ENCODE peak calls at places on chromosomes 7 and 10, in seven cellular contexts. F is neural progenitor cell; Y is cardiac muscle cell; I is right atrium auricular region; M is AG04450; Z is CD4-positive, alpha-beta T cell; K is fibroblast of lung. E is an unnamed sample.

GRCh38 chr7:157753713-157754415 is 417.1 kb downstream of the DNAJB6 start:
- DNase-seq in F (no peak), Y (no peak), I (no peak), M (no peak), Z (no peak), K (no peak), E (no peak)

GRCh38 chr7:131250331-131250730 is 77.3 kb upstream of the MKLN1 start:
- DNase-seq in F (peak), Y (no peak), I (no peak), M (no peak), Z (no peak), K (peak), E (no peak)

GRCh38 chr7:6403907-6404306 is 43.8 kb downstream of the DAGLB start:
- DNase-seq in F (no peak), Y (no peak), I (no peak), M (no peak), Z (no peak), K (no peak), E (no peak)

GRCh38 chr10:3090914-3091313 is 23.6 kb downstream of the PFKP start:
- DNase-seq in F (peak), Y (peak), I (no peak), M (no peak), Z (no peak), K (peak), E (no peak)

GRCh38 chr7:30684351-30684750 is 2.1 kb upstream of the CRHR2 start:
- DNase-seq in F (peak), Y (no peak), I (no peak), M (no peak), Z (no peak), K (no peak), E (no peak)

GRCh38 chr7:67371429-67372305 is 375.0 kb downstream of the TYW1 start:
- DNase-seq in F (peak), Y (peak), I (no peak), M (peak), Z (peak), K (peak), E (no peak)

GRCh38 chr10:2111936-2112335 is 374.6 kb upstream of the ADARB2 start:
- DNase-seq in F (no peak), Y (no peak), I (no peak), M (no peak), Z (no peak), K (peak), E (no peak)

GRCh38 chr7:16509829-16510228 is 16.8 kb upstream of the LRRC72 start:
- DNase-seq in F (no peak), Y (no peak), I (no peak), M (no peak), Z (no peak), K (no peak), E (no peak)

GRCh38 chr7:151716339-151716722 is 160.6 kb downstream of the PRKAG2 start:
- DNase-seq in F (no peak), Y (no peak), I (no peak), M (no peak), Z (no peak), K (no peak), E (no peak)

GRCh38 chr7:120273476-120273975 is 551 bp downstream of the KCND2 start:
- DNase-seq in F (peak), Y (peak), I (no peak), M (no peak), Z (no peak), K (peak), E (no peak)

GRCh38 chr10:28580825-28581224 is 47.9 kb downstream of the WAC start:
- DNase-seq in F (no peak), Y (no peak), I (no peak), M (no peak), Z (no peak), K (no peak), E (no peak)

GRCh38 chr10:12350167-12350872 is 973 bp downstream of the CAMK1D start:
- DNase-seq in F (peak), Y (peak), I (no peak), M (no peak), Z (peak), K (peak), E (peak)

GRCh38 chr10:80268266-80268665 is 21.2 kb downstream of the MAT1A start:
- DNase-seq in F (no peak), Y (no peak), I (no peak), M (no peak), Z (no peak), K (no peak), E (no peak)

GRCh38 chr10:47183726-47184084 is 116.3 kb upstream of the GDF10 start:
- DNase-seq in F (no peak), Y (peak), I (peak), M (no peak), Z (no peak), K (no peak), E (no peak)

GRCh38 chr10:6174201-6174874 is 28.4 kb upstream of the PFKFB3 start:
- DNase-seq in F (no peak), Y (no peak), I (no peak), M (no peak), Z (no peak), K (no peak), E (no peak)

GRCh38 chr10:7708832-7709231 is 5.7 kb downstream of the ITIH2 start:
- DNase-seq in F (no peak), Y (no peak), I (no peak), M (no peak), Z (no peak), K (no peak), E (no peak)

GRCh38 chr10:69684020-69684980 is 54.3 kb downstream of the FAM241B start:
- DNase-seq in F (no peak), Y (peak), I (peak), M (no peak), Z (no peak), K (peak), E (no peak)

GRCh38 chr10:8272794-8273425 is 218.4 kb downstream of the GATA3 start:
- DNase-seq in F (no peak), Y (peak), I (no peak), M (no peak), Z (no peak), K (no peak), E (no peak)

GRCh38 chr7:48074231-48074654 is 14.8 kb upstream of the UPP1 start:
- DNase-seq in F (no peak), Y (no peak), I (no peak), M (no peak), Z (no peak), K (peak), E (no peak)

GRCh38 chr7:70052691-70053090 is 454.4 kb downstream of the AUTS2 start:
- DNase-seq in F (no peak), Y (peak), I (no peak), M (no peak), Z (no peak), K (peak), E (no peak)

GRCh38 chr7:75931676-75932075 is 16.7 kb downstream of the POR start:
- DNase-seq in F (no peak), Y (no peak), I (no peak), M (no peak), Z (no peak), K (peak), E (no peak)

GRCh38 chr10:86914734-86915133 is 42.7 kb downstream of the MMRN2 start:
- DNase-seq in F (no peak), Y (no peak), I (no peak), M (no peak), Z (no peak), K (no peak), E (no peak)

GRCh38 chr10:91163269-91163708 is 57.2 kb upstream of the PCGF5 start:
- DNase-seq in F (peak), Y (peak), I (no peak), M (no peak), Z (peak), K (peak), E (peak)

GRCh38 chr7:112571852-112572607 is 91.2 kb downstream of the LSMEM1 start:
- DNase-seq in F (peak), Y (no peak), I (no peak), M (no peak), Z (no peak), K (no peak), E (no peak)

GRCh38 chr10:91598211-91598981 is 34.5 kb downstream of the PPP1R3C start:
- DNase-seq in F (no peak), Y (peak), I (no peak), M (no peak), Z (no peak), K (peak), E (no peak)

GRCh38 chr10:50552308-50552707 is 71.4 kb downstream of the SGMS1 start:
- DNase-seq in F (no peak), Y (peak), I (no peak), M (peak), Z (no peak), K (peak), E (no peak)

GRCh38 chr10:115558252-115558651 is 465.1 kb downstream of the ATRNL1 start:
- DNase-seq in F (peak), Y (no peak), I (no peak), M (no peak), Z (no peak), K (no peak), E (no peak)

GRCh38 chr10:72176701-72177100 is 39.1 kb upstream of the ANAPC16 start:
- DNase-seq in F (no peak), Y (no peak), I (no peak), M (no peak), Z (no peak), K (no peak), E (no peak)

GRCh38 chr10:112140110-112140755 is 43.3 kb downstream of the GPAM start:
- DNase-seq in F (peak), Y (peak), I (peak), M (peak), Z (peak), K (peak), E (no peak)

GRCh38 chr10:129676014-129676413 is 209.0 kb downstream of the MGMT start:
- DNase-seq in F (no peak), Y (no peak), I (no peak), M (no peak), Z (no peak), K (no peak), E (no peak)

GRCh38 chr7:103499976-103500375 is 54.0 kb upstream of the SLC26A5 start:
- DNase-seq in F (no peak), Y (no peak), I (no peak), M (no peak), Z (no peak), K (no peak), E (no peak)

DNA sequence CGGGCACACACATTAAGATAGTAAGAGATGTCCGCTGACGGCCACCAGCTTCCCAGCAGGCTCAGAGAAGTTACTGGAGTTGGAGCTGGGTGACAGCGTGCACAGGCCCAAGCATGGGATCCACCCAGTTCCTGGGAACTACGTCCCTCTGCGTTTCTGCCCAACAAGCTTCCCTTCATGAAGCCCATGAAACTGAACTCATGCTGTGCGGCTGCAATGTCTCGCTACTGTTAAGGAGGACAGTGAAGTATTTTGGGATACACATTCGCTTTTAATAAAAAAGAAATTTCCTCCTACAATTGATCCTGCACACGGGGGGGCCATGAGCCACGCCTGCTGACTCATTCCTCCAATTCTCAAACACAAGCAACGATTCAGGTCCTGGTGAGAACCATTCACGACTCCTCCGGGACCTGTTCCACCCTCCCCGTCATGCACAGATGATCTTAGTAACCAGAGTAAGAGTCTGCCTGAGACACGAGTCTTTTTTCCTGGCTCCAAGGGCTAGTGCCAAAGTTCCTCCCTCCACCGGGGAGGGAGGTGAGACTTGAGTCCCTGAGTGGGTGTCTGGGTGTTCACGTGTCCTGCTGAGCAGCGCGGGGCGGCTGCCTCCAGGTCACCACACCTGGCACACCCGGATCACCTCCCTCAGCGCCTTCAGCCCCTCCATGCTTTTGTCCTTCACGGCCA is 2.6 kb downstream of the PSMG3 start:
- DNase-seq in F (no peak), Y (no peak), I (no peak), M (no peak), Z (no peak), K (peak), E (no peak)
- TF ChIP-seq CTCF in F (no peak), Y (no peak), I (no peak), M (no peak), Z (no peak), K (no peak), E (no peak)

GRCh38 chr10:21993360-21994001 is 10.0 kb downstream of the DNAJC1 start:
- DNase-seq in F (no peak), Y (peak), I (no peak), M (no peak), Z (no peak), K (no peak), E (no peak)
- H3K27ac ChIP-seq in F (no peak), Y (no peak), I (no peak), M (no peak), Z (no peak), K (no peak), E (no peak)

GRCh38 chr10:44513592-44513991 is 128.7 kb upstream of the CXCL12 start:
- DNase-seq in F (no peak), Y (peak), I (no peak), M (no peak), Z (no peak), K (peak), E (no peak)
- TF ChIP-seq CTCF in F (no peak), Y (peak), I (no peak), M (peak), Z (no peak), K (no peak), E (no peak)

GRCh38 chr7:121371367-121371766 is 24.7 kb downstream of the FAM3C start:
- DNase-seq in F (no peak), Y (no peak), I (no peak), M (no peak), Z (no peak), K (no peak), E (no peak)

GRCh38 chr7:121369462-121369861 is 26.6 kb downstream of the FAM3C start:
- DNase-seq in F (no peak), Y (peak), I (no peak), M (no peak), Z (no peak), K (peak), E (no peak)

GRCh38 chr7:121372376-121373024 is 23.6 kb downstream of the FAM3C start:
- DNase-seq in F (no peak), Y (peak), I (no peak), M (no peak), Z (no peak), K (peak), E (no peak)

DNA sequence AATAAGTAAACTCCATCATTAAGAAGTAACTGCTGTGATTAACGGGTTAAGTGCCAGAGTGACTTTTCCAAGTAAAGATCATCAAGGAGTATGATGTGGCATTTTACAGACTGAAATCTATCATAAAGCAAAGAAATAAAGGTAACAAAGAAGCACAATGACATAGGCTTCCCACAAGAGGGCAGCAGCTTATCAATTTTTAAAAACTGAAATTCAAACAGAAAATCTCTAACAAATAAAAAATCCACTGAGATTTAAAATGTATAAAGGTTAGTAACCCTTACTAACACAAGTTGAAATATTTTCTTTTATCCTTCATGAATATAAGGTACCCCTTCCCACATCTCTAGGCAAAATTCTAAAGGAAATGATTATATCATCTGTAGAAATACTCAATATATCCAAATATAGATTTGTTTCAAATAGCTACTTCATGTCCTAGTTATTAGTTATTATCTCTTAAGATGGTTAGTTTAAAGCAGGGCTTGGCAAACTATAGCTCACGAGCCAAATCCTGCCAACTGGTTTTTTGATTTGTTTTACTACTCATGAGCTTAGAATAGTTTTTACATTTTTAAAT is 29.2 kb downstream of the FAM3C start:
- DNase-seq in F (peak), Y (peak), I (no peak), M (peak), Z (no peak), K (peak), E (no peak)
- H3K27ac ChIP-seq in F (no peak), Y (no peak), I (no peak), M (no peak), Z (no peak), K (no peak), E (no peak)

GRCh38 chr7:39609462-39610149 is 13.8 kb upstream of the RALA start:
- DNase-seq in F (peak), Y (no peak), I (no peak), M (no peak), Z (no peak), K (no peak), E (no peak)
- TF ChIP-seq CTCF in F (peak), Y (peak), I (no peak), M (peak), Z (no peak), K (no peak), E (no peak)

GRCh38 chr7:44238116-44238695 is 37.4 kb downstream of the YKT6 start:
- DNase-seq in F (no peak), Y (no peak), I (no peak), M (no peak), Z (no peak), K (no peak), E (no peak)

GRCh38 chr7:44237696-44238095 is 36.9 kb downstream of the YKT6 start:
- DNase-seq in F (no peak), Y (no peak), I (no peak), M (no peak), Z (no peak), K (no peak), E (no peak)

GRCh38 chr7:44232900-44233715 is 32.3 kb downstream of the YKT6 start:
- DNase-seq in F (no peak), Y (no peak), I (no peak), M (no peak), Z (no peak), K (no peak), E (no peak)

GRCh38 chr7:44235066-44235465 is 34.3 kb downstream of the YKT6 start:
- DNase-seq in F (no peak), Y (no peak), I (no peak), M (no peak), Z (no peak), K (no peak), E (no peak)

GRCh38 chr7:44235582-44236332 is 35.0 kb downstream of the YKT6 start:
- DNase-seq in F (no peak), Y (no peak), I (no peak), M (no peak), Z (no peak), K (no peak), E (no peak)
- H3K27ac ChIP-seq in F (no peak), Y (no peak), I (no peak), M (no peak), Z (no peak), K (no peak), E (no peak)

GRCh38 chr7:86914468-86915054 is 144.9 kb downstream of the ELAPOR2 start:
- DNase-seq in F (peak), Y (peak), I (no peak), M (no peak), Z (no peak), K (peak), E (no peak)

GRCh38 chr7:86913709-86914108 is 145.7 kb downstream of the ELAPOR2 start:
- DNase-seq in F (no peak), Y (peak), I (no peak), M (no peak), Z (no peak), K (peak), E (no peak)

GRCh38 chr7:86916277-86916825 is 143.1 kb downstream of the ELAPOR2 start:
- DNase-seq in F (no peak), Y (no peak), I (no peak), M (no peak), Z (no peak), K (no peak), E (no peak)

GRCh38 chr7:86908948-86909347 is 150.5 kb downstream of the ELAPOR2 start:
- DNase-seq in F (peak), Y (peak), I (no peak), M (no peak), Z (no peak), K (peak), E (no peak)

GRCh38 chr7:86911703-86912102 is 147.8 kb downstream of the ELAPOR2 start:
- DNase-seq in F (peak), Y (no peak), I (no peak), M (no peak), Z (no peak), K (no peak), E (no peak)
- TF ChIP-seq CTCF in F (peak), Y (no peak), I (no peak), M (no peak), Z (no peak), K (no peak), E (no peak)

DNA sequence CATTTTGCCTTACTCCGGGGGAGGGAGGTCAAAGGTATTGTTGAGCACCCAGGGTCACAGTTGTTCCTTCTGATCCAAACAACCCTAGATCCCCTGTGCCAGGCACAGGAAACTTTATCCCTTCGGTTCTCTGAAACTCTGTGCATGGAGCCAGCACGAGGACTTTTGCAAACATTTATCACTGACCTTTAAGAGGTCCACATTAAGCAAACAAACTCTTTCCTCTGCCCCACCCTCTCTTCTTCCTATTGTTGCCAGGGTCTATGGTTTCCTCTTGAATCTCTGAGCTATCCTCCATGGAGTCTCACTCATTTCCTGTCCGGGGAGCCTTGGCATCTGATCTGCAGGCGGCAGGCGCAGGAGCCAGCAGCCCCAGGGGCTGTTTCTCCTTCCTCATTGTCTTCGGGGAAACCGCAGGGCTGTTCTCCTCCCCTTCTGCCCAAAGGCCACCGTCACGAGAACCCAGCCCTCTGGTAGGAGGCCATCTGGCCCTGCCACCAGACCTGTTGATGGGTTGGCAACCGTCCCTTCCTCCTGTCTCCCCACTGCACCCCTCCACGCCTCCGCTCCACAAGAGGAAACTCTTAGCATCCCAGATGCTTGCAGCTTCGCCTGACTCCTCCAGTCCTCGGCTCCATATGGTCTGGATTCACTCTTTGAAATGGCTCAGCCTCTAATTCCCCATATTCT is 327.3 kb upstream of the NRP1 start:
- DNase-seq in F (no peak), Y (peak), I (peak), M (no peak), Z (no peak), K (peak), E (peak)
- H3K27ac ChIP-seq in F (no peak), Y (no peak), I (peak), M (no peak), Z (no peak), K (no peak), E (peak)

DNA sequence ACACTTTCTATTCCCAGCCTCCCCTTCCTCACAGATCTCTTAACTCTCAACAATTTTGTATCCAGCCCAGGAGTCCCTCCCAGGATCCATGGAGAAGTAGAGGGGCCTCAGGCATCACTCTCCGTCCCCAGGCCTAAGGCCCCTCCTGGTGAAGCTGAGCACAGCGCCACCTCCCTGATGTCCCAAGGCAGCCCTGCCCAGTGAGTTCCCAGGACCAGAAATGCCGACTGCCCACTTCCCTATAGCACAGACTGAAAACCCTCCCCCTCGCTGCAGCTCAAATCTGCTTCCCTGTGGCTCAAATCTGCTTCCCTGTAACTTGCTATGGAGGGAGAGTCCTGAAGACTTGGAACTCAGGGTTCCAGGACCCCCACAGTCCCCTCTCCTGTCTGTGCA is 35.6 kb downstream of the YKT6 start:
- DNase-seq in F (peak), Y (no peak), I (no peak), M (no peak), Z (no peak), K (no peak), E (no peak)
- TF ChIP-seq CTCF in F (peak), Y (no peak), I (no peak), M (no peak), Z (no peak), K (no peak), E (no peak)

E was measured in coronary artery.